ENCODE peak calls at places on chromosomes 6 and 20, in four cellular contexts. W, P, O and E are unnamed samples.
A peak's percentile ranks its signal among the peaks of the same experiment; 100 is the strongest.

GRCh38 chr20:63533388-63533787 is 3.8 kb downstream of the PTK6 start:
- DNase-seq in W (no peak), P (no peak), O (peak; percentile 46), E (no peak)

GRCh38 chr6:93801101-93801847 is 381.9 kb upstream of the EPHA7 start:
- DNase-seq in W (peak; percentile 77), O (no peak), P (no peak), E (no peak)

GRCh38 chr6:26270903-26271639 is 93.9 kb upstream of the BTN3A2 start:
- DNase-seq in W (peak; percentile 97), O (peak; percentile 77), P (peak; percentile 17), E (peak; percentile 44)

GRCh38 chr6:133396225-133396624 is 155.1 kb downstream of the EYA4 start:
- DNase-seq in W (no peak), P (no peak), O (no peak), E (no peak)

GRCh38 chr6:122692175-122692598 is 82.0 kb downstream of the PKIB start:
- DNase-seq in O (no peak), W (peak; percentile 25), P (no peak), E (peak; percentile 10)

GRCh38 chr6:136494710-136495109 is 55.5 kb downstream of the MAP7 start:
- DNase-seq in O (no peak), W (no peak), P (no peak), E (no peak)

GRCh38 chr20:32456869-32457421 is 98.8 kb downstream of the ASXL1 start:
- DNase-seq in W (peak; percentile 88), P (no peak), O (no peak), E (no peak)

GRCh38 chr6:90887764-90888163 is 300.9 kb upstream of the MAP3K7 start:
- DNase-seq in W (no peak), P (no peak), O (no peak), E (no peak)

GRCh38 chr6:107536183-107536582 is 46.3 kb downstream of the SOBP start:
- DNase-seq in P (no peak), W (no peak), O (no peak), E (no peak)

GRCh38 chr6:140586426-140587061 is 1212.1 kb upstream of the CITED2 start:
- DNase-seq in O (no peak), P (no peak), W (no peak), E (no peak)

GRCh38 chr20:59866338-59866737 is 67.1 kb downstream of the SYCP2 start:
- DNase-seq in O (no peak), P (no peak), W (no peak), E (no peak)

GRCh38 chr6:132067286-132067685 is 116.1 kb upstream of the CCN2 start:
- DNase-seq in P (no peak), O (no peak), W (no peak), E (peak; percentile 38)

GRCh38 chr6:39189915-39190544 is 39.2 kb downstream of the KCNK5 start:
- DNase-seq in O (peak; percentile 64), P (peak; percentile 25), W (peak; percentile 88), E (no peak)

GRCh38 chr6:27478141-27478705 is 5.3 kb upstream of the ZNF184 start:
- DNase-seq in O (no peak), W (peak; percentile 15), P (no peak), E (no peak)

GRCh38 chr6:44298055-44298803 is 14.9 kb downstream of the AARS2 start:
- DNase-seq in O (no peak), P (no peak), W (peak; percentile 56), E (no peak)

GRCh38 chr6:14207493-14207892 is 89.9 kb downstream of the CD83 start:
- DNase-seq in P (no peak), O (no peak), W (no peak), E (no peak)

GRCh38 chr6:28907394-28907793 is 16.4 kb downstream of the TRIM27 start:
- DNase-seq in W (no peak), O (no peak), P (no peak), E (peak; percentile 45)

GRCh38 chr20:56924976-56925695 is 296.0 kb downstream of the TFAP2C start:
- DNase-seq in O (no peak), W (peak; percentile 85), P (no peak), E (no peak)

GRCh38 chr20:44231713-44232468 is 15.2 kb upstream of the GDAP1L1 start:
- DNase-seq in O (no peak), W (peak; percentile 54), P (no peak), E (no peak)

GRCh38 chr6:92329416-92329815 is 1089.9 kb downstream of the EPHA7 start:
- DNase-seq in P (no peak), O (no peak), W (no peak), E (no peak)

GRCh38 chr6:20688710-20689500 is 154.6 kb downstream of the CDKAL1 start:
- DNase-seq in O (no peak), W (no peak), P (no peak), E (no peak)

GRCh38 chr20:62055106-62055861 is 10.4 kb downstream of the TAF4 start:
- DNase-seq in P (no peak), W (no peak), O (no peak), E (no peak)

GRCh38 chr20:48731581-48731980 is 96.2 kb downstream of the PREX1 start:
- DNase-seq in P (no peak), W (no peak), O (no peak), E (no peak)

GRCh38 chr6:168226832-168227434 is 92.6 kb downstream of the DACT2 start:
- DNase-seq in P (no peak), W (no peak), O (no peak), E (no peak)

GRCh38 chr20:15071010-15071808 is 733.8 kb upstream of the FLRT3 start:
- DNase-seq in O (no peak), P (no peak), W (no peak), E (no peak)

GRCh38 chr20:1185781-1186334 is 1.1 kb upstream of the TMEM74B start:
- DNase-seq in O (peak; percentile 81), W (peak; percentile 81), P (peak; percentile 37), E (no peak)

GRCh38 chr20:50191065-50191565 is 485 bp downstream of the CEBPB start:
- DNase-seq in P (peak; percentile 73), O (peak; percentile 85), W (peak; percentile 28), E (no peak)

GRCh38 chr6:4950849-4951533 is 52.8 kb downstream of the RPP40 start:
- DNase-seq in W (no peak), O (no peak), P (no peak), E (no peak)

GRCh38 chr6:1600764-1601615 is 8.7 kb upstream of the FOXC1 start:
- DNase-seq in O (no peak), W (no peak), P (no peak), E (no peak)

GRCh38 chr6:15320683-15321082 is 74.8 kb downstream of the JARID2 start:
- DNase-seq in O (no peak), P (no peak), W (no peak), E (no peak)

GRCh38 chr20:42179768-42180167 is 561.6 kb upstream of the CHD6 start:
- DNase-seq in W (peak; percentile 1), O (no peak), P (no peak), E (no peak)

GRCh38 chr6:107730106-107730505 is 94.0 kb downstream of the SCML4 start:
- DNase-seq in P (no peak), O (no peak), W (peak; percentile 36), E (no peak)

GRCh38 chr6:37391100-37391499 is 37.3 kb downstream of the RNF8 start:
- DNase-seq in P (no peak), O (no peak), W (no peak), E (no peak)

GRCh38 chr6:118710616-118711015 is 59.2 kb upstream of the CEP85L start:
- DNase-seq in P (no peak), W (no peak), O (no peak), E (no peak)

GRCh38 chr20:51470907-51471411 is 71.6 kb downstream of the NFATC2 start:
- DNase-seq in P (no peak), O (no peak), W (no peak), E (no peak)

DNA sequence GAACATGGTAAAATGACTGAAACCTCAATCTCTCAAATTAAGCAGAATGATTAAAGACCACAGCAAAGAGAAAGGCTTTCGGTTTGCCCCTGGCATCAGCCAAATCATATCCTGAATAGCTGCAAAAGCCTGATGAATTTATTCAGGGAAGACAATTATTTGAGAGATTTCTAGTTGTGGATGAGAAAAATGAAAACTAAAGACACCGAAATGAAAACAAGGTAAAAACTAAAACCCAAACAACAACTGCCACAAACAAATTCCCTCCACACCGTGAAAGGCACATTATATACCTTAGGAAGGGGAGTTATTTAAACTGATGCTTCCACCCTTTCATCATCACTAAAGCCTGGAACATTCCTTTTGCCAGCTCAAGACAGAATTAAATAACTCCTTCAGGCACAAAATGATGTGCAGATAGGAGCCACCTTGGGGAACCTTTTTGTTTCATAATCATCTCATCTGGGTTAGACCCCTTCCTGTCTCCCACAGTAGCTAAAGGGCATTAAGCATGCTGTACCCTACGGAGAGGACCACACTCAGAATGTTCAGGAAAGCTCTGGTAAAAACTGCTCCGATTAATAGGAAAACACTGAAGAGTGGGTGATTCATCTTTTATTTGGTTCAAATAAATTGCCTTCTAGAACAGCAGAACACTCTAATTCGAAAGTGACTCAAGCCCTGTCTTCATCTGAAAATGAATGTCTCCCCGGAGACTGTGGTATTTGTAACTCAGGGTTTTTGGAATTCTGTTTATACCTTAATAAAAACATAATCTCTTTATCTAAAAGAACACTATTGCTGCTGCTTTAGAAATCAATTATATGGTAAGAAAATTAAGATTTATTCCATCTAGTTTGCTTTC is 9.1 kb upstream of the ANKRD60 start:
- DNase-seq in P (no peak), O (no peak), W (no peak), E (peak; percentile 61)
- TF ChIP-seq CTCF in P (no peak), O (no peak), W (no peak), E (no peak)

GRCh38 chr20:34108616-34109174 is 3.3 kb downstream of the EIF2S2 start:
- DNase-seq in O (no peak), W (no peak), P (no peak), E (no peak)
- H3K4me3 ChIP-seq in O (no peak overlapping the region), W (peak overlapping the region; percentile 89), P (no peak overlapping the region), E (no peak overlapping the region)

DNA sequence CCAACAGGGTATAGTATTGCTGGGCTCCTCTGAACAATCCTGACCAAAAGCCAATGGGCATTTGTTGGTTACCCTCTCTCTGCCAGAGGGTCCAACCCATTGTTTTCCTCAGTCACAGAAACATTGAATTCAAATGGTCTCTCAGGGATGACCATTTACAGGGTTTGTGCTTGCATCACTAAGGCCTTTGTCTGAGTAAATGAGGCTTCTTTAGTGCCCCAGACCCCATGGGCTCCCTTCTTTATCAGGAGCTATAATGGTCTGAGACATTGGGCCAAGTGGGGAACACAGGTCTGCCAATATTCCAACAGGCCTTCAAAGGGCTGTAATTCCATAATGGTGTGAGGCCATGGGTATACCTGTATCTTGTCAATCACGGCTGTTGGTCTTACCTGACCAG is 27.1 kb downstream of the GSTA2 start:
- DNase-seq in P (no peak), O (no peak), W (peak; percentile 4), E (no peak)
- TF ChIP-seq CTCF in P (no peak), O (no peak), W (no peak), E (no peak)

DNA sequence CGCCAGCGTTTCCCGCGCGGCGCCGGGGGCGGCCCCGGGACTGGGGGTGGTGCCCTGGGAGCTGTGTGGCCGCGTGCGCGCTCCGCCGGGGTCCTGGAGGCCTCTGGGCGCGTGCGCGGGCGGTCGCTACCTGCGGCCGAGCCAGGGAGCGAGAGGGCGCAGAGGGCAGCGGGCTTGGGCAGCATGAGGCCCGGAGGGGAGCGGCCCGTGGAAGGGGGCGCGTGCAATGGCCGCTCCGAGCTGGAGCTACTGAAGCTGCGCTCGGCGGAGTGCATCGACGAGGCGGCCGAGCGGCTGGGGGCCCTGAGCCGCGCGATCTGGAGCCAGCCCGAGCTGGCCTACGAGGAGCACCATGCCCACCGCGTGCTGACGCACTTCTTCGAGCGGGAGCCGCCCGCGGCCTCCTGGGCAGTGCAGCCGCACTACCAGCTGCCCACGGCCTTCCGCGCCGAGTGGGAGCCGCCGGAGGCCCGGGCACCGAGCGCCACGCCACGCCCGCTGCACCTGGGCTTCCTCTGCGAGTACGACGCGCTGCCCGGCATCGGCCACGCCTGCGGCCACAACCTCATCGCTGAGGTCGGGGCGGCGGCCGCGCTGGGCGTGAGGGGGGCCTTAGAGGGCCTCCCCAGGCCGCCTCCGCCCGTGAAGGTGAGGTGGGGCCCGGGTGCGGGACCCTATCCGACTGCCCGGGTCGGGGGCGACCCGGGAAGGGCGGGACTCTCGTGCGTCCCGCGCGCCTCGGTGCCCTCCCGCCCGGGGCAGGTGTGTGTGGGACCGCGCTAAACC is at the start of gene PM20D2:
- DNase-seq in O (peak; percentile 79), W (peak; percentile 72), P (peak; percentile 65), E (no peak)
- H3K4me3 ChIP-seq in O (peak within 1 kb of the TSS; percentile 81), W (peak within 1 kb of the TSS; percentile 47), P (peak within 1 kb of the TSS; percentile 96), E (peak within 1 kb of the TSS; percentile 43)